ENCODE peak calls at places on chromosomes 7 and 10, in six cellular contexts. F is uterus, K is psoas muscle, C is colonic mucosa, P is endothelial cell of umbilical vein, Z is spleen. V is an unnamed sample. For H3K27me3 and H3K4me1, the result is how much of the 10 kb centered on the place peaks cover.

GRCh38 chr10:21495686-21496284 is 29.7 kb downstream of the SKIDA1 start:
- DNase-seq in F (peak), K (peak), C (peak), P (peak), Z (peak), V (peak)

GRCh38 chr7:148356303-148356702 is 234.3 kb upstream of the C7orf33 start:
- DNase-seq in F (no peak), K (peak), C (no peak), P (no peak), Z (no peak), V (no peak)

GRCh38 chr7:64978497-64979203 is 12.2 kb downstream of the ZNF117 start:
- DNase-seq in F (no peak), K (no peak), C (no peak), P (no peak), Z (no peak), V (no peak)

GRCh38 chr10:106661133-106661766 is 503.3 kb downstream of the SORCS1 start:
- DNase-seq in F (no peak), K (no peak), C (no peak), P (no peak), Z (no peak), V (no peak)

GRCh38 chr7:152571031-152571430 is 104.9 kb downstream of the XRCC2 start:
- DNase-seq in F (no peak), K (no peak), C (no peak), P (no peak), Z (peak), V (no peak)

GRCh38 chr7:149496642-149497391 is 792 bp downstream of the ZNF746 start:
- DNase-seq in F (peak), K (peak), C (peak), P (peak), Z (peak), V (peak)

GRCh38 chr10:77422491-77423338 is 214.9 kb downstream of the KCNMA1 start:
- DNase-seq in F (peak), K (no peak), C (no peak), P (no peak), Z (no peak), V (no peak)

GRCh38 chr10:63595072-63595471 is 73.9 kb downstream of the REEP3 start:
- DNase-seq in F (no peak), K (no peak), C (no peak), P (no peak), Z (no peak), V (no peak)

GRCh38 chr7:137209151-137209822 is 134.2 kb downstream of the PTN start:
- DNase-seq in F (no peak), K (no peak), C (no peak), P (no peak), Z (no peak), V (no peak)

GRCh38 chr7:8155836-8156235 is 106.1 kb downstream of the ICA1 start:
- DNase-seq in F (no peak), K (no peak), C (no peak), P (no peak), Z (no peak), V (no peak)

GRCh38 chr10:11009471-11010308 is 8.0 kb upstream of the CELF2 start:
- DNase-seq in F (no peak), K (no peak), C (no peak), P (no peak), Z (no peak), V (no peak)

GRCh38 chr10:73998623-73999622 is 1.0 kb downstream of the VCL start:
- DNase-seq in F (peak), K (peak), C (peak), P (peak), Z (peak), V (no peak)

GRCh38 chr10:15439381-15439837 is 68.3 kb upstream of the FAM171A1 start:
- DNase-seq in F (peak), K (no peak), C (no peak), P (peak), Z (no peak), V (no peak)

GRCh38 chr10:86314616-86315520 is 51.7 kb downstream of the GRID1 start:
- DNase-seq in F (no peak), K (no peak), C (no peak), P (no peak), Z (peak), V (no peak)

GRCh38 chr7:73342645-73343044 is 14.7 kb downstream of the FKBP6 start:
- DNase-seq in F (peak), K (no peak), C (no peak), P (peak), Z (peak), V (no peak)

GRCh38 chr7:16741676-16742075 is 11.9 kb upstream of the TSPAN13 start:
- DNase-seq in F (no peak), K (no peak), C (no peak), P (no peak), Z (no peak), V (no peak)

GRCh38 chr7:25854608-25855497 is 297.1 kb upstream of the NFE2L3 start:
- DNase-seq in F (peak), K (peak), C (peak), P (peak), Z (no peak), V (no peak)

GRCh38 chr7:98148607-98149006 is 41.9 kb downstream of the LMTK2 start:
- DNase-seq in F (no peak), K (no peak), C (no peak), P (no peak), Z (no peak), V (no peak)

GRCh38 chr7:20713792-20714191 is 72.9 kb downstream of the SP8 start:
- DNase-seq in F (no peak), K (no peak), C (no peak), P (no peak), Z (no peak), V (no peak)

GRCh38 chr7:102415685-102416225 is 17.6 kb upstream of the ORAI2 start:
- DNase-seq in F (no peak), K (no peak), C (no peak), P (peak), Z (peak), V (peak)

GRCh38 chr10:14116837-14117236 is 213.9 kb downstream of the FRMD4A start:
- DNase-seq in F (no peak), K (no peak), C (no peak), P (no peak), Z (no peak), V (no peak)

GRCh38 chr10:33418309-33418708 is 83.8 kb upstream of the NRP1 start:
- DNase-seq in F (no peak), K (no peak), C (no peak), P (no peak), Z (no peak), V (no peak)

GRCh38 chr10:1156921-1157614 is 100.9 kb downstream of the WDR37 start:
- DNase-seq in F (no peak), K (no peak), C (peak), P (no peak), Z (peak), V (no peak)

GRCh38 chr7:88759216-88759955 is at the start of gene ZNF804B:
- DNase-seq in F (no peak), K (peak), C (no peak), P (peak), Z (peak), V (no peak)

GRCh38 chr10:24814568-24815313 is 91.1 kb upstream of the ARHGAP21 start:
- DNase-seq in F (no peak), K (no peak), C (no peak), P (peak), Z (no peak), V (no peak)

GRCh38 chr10:120221873-120222485 is 235.0 kb upstream of the PLPP4 start:
- DNase-seq in F (no peak), K (no peak), C (peak), P (peak), Z (no peak), V (no peak)

GRCh38 chr10:69217119-69217754 is 2.9 kb upstream of the HKDC1 start:
- DNase-seq in F (no peak), K (no peak), C (no peak), P (peak), Z (no peak), V (no peak)

GRCh38 chr7:44280993-44281721 is 44.2 kb downstream of the CAMK2B start:
- DNase-seq in F (peak), K (peak), C (no peak), P (no peak), Z (peak), V (no peak)

GRCh38 chr7:135930565-135931423 is 46.4 kb downstream of the MTPN start:
- DNase-seq in F (no peak), K (no peak), C (no peak), P (no peak), Z (no peak), V (no peak)

GRCh38 chr10:8050561-8051108 is 3.9 kb upstream of the GATA3 start:
- DNase-seq in F (no peak), K (peak), C (no peak), P (no peak), Z (no peak), V (peak)

GRCh38 chr7:151304856-151305255 is 36.8 kb upstream of the NUB1 start:
- DNase-seq in F (no peak), K (no peak), C (no peak), P (no peak), Z (no peak), V (no peak)

GRCh38 chr7:84237533-84238173 is 43.1 kb upstream of the SEMA3A start:
- DNase-seq in F (no peak), K (no peak), C (no peak), P (peak), Z (no peak), V (no peak)

DNA sequence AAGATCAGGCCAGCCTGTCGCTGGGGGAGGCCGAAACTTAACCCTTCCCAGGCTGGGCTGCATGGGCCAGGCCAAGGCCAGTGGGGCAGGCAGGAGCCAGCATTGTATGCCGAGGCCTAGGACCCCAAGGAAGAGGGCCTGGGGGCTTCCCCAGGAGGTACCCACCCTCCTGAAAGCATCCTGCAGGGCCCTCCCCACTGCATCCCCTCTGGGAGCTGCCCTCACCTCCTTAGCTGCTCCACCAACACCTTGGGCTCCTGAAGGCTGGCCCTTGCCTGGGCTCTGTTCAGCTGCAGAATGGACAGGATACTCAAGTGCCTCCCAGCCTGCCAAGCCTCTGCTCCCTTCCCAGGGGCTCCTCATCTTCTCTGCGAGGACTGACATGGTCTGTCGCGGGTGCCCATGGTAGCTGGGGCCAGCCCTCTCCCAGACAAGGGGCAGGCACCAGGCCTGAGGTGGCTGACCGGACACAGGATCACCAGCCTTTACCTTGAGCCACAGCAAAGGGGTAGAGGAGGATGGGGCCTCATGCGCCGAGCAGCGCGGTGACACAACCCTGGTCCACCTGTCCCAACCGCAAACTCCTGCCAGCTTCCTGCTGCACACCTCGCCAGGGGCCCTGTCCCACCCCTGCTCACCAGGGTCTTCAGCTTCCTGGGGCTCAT is 94.2 kb downstream of the MICALL2 start:
- DNase-seq in F (no peak), K (no peak), C (no peak), P (no peak), Z (no peak), V (no peak)
- H3K27me3 ChIP-seq in F (under half), K (under half), C (under half), P (under half), Z (under half), V (under half)

DNA sequence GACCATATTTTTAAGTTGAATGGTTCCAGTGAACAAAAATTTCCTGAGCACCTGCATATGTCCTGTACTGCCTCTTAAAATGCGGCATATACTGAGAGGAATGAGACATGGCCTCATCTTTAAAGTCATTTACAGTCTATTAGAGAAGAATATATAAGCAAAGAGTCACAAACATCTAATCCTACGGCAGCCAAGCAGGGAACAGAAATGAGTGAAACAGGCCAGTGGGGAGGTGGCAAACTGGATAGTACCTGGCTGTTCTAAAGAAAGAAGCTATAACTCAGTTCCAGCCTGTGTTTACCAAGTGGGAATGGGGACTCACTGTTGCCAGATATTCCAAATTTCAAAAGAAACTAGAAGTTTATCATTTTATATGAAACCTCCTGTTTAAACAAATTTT is 211.4 kb downstream of the VTI1A start:
- DNase-seq in F (no peak), K (no peak), C (no peak), P (no peak), Z (no peak), V (no peak)
- H3K27ac ChIP-seq in F (no peak), K (no peak), C (no peak), P (no peak), Z (no peak), V (no peak)

DNA sequence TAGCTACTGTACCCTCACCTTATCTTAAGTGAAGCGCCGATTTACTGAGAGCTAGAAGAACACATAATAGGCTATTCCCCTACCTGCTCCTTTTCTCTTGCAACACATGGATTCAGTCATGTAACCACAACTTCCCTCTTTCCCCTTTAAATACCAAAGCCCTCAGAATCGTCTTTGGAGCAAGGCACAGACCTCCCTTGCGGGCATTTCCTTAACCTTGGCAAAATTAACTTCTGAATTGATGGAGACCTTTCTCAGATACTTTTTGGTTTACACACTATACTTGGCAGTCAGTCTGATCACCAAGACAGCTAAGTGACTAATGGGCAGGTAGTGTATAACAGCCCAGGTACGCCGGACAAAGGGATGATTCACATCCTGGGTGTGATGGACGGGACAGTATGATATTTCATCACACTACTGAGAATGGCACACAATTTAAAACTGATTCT is 72.7 kb upstream of the SEC61G start:
- DNase-seq in F (no peak), K (no peak), C (no peak), P (no peak), Z (no peak), V (no peak)
- H3K4me1 ChIP-seq in F (under half), K (under half), C (under half), P (under half), Z (under half), V (under half)

GRCh38 chr10:93600446-93600860 is 582 bp downstream of the RBP4 start:
- DNase-seq in F (no peak), K (no peak), C (no peak), P (no peak), Z (no peak), V (no peak)
- H3K27me3 ChIP-seq in F (under half), K (under half), C (under half), P (half or more), Z (under half), V (under half)

DNA sequence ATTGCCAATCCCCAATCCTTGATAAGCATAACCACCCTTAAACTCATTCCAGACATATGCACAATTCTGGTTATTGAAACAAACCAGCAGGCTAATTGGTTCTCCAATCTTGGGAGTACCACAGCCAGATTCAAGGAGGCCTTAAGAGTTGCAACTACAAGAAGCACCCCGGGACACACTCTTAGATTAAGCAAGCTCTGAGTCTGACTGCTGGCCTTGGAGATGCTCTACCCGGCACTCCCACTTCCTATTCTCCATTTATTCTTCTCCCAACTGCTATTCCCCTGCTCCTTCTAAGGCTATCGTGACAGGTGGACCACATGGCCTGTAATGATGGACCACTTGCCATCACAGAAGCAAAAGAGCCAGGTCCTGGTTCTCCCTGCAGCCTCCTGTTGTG is 40.3 kb downstream of the CYTH3 start:
- DNase-seq in F (no peak), K (no peak), C (no peak), P (no peak), Z (no peak), V (no peak)
- H3K27ac ChIP-seq in F (no peak), K (no peak), C (no peak), P (no peak), Z (no peak), V (no peak)

GRCh38 chr7:131733604-131734003 is 177.2 kb upstream of the PODXL start:
- DNase-seq in F (no peak), K (no peak), C (no peak), P (no peak), Z (no peak), V (no peak)

GRCh38 chr7:131738066-131738465 is 181.6 kb upstream of the PODXL start:
- DNase-seq in F (no peak), K (no peak), C (no peak), P (no peak), Z (no peak), V (no peak)

GRCh38 chr7:131735151-131735550 is 178.7 kb upstream of the PODXL start:
- DNase-seq in F (no peak), K (no peak), C (no peak), P (peak), Z (no peak), V (no peak)
- H3K4me1 ChIP-seq in F (under half), K (under half), C (under half), P (under half), Z (under half), V (under half)

GRCh38 chr7:31688347-31688746 is 1.3 kb downstream of the PPP1R17 start:
- DNase-seq in F (no peak), K (no peak), C (no peak), P (no peak), Z (no peak), V (no peak)

GRCh38 chr7:31690892-31691291 is 3.9 kb downstream of the PPP1R17 start:
- DNase-seq in F (no peak), K (no peak), C (no peak), P (no peak), Z (no peak), V (no peak)

GRCh38 chr7:31692451-31692850 is 5.4 kb downstream of the PPP1R17 start:
- DNase-seq in F (no peak), K (no peak), C (no peak), P (no peak), Z (no peak), V (no peak)

GRCh38 chr7:31688990-31689389 is 2.0 kb downstream of the PPP1R17 start:
- DNase-seq in F (no peak), K (no peak), C (no peak), P (no peak), Z (no peak), V (no peak)

DNA sequence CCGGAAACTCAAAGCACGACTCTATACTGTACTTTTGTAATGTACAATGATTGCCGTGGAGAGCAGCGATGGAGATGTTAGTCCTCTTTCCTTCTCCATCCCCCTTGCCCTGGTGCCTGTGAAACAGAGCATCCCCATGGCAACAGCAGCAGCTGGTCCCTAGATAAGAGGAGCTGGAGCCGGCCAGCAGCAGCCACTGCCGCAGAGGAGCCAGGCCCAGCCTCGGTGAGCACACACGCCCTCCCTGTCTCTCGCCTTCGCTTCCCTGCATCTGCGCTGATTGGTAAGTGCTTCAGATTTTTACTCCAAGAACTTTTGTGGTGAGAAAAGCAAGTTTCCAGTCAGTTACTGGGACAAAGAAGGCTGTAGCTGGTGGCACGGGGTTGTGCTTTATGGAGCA is at the start of gene PPP1R17:
- DNase-seq in F (no peak), K (no peak), C (no peak), P (no peak), Z (no peak), V (no peak)
- H3K27me3 ChIP-seq in F (under half), K (under half), C (under half), P (under half), Z (under half), V (under half)

DNA sequence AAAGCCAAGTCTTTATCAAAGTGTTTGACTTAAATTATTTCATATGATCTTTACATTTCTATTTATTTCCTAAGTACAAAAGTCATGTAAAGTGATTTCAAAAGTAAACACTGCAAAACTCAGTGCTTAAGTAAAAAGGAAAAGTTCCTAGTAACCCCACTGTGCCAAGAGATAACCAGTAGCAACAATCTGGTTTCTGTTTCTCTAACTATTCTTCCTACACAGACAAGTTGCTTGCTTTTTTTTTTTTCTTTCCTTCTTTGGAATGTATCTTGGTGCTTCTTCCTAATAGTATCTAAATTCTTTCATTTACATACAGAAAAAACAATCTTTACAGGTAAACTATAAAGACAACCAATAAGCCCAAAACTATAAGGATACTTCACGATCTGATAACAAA is 3.1 kb downstream of the JCAD start:
- DNase-seq in F (no peak), K (no peak), C (no peak), P (peak), Z (no peak), V (no peak)
- H3K27ac ChIP-seq in F (peak), K (peak), C (no peak), P (peak), Z (no peak), V (no peak)

GRCh38 chr10:80530816-80531215 is 6.9 kb upstream of the SH2D4B start:
- DNase-seq in F (no peak), K (peak), C (no peak), P (no peak), Z (peak), V (no peak)
- H3K4me1 ChIP-seq in F (under half), K (under half), C (under half), P (under half), Z (under half), V (half or more)

GRCh38 chr7:157079116-157079515 is 59.6 kb upstream of the UBE3C start:
- DNase-seq in F (no peak), K (no peak), C (no peak), P (no peak), Z (peak), V (no peak)
- H3K27me3 ChIP-seq in F (under half), K (under half), C (under half), P (under half), Z (under half), V (under half)

V was measured in CD8-positive, alpha-beta memory T cell.